ENCODE peak calls at places on chromosomes 11 and 22, in six cellular contexts. V is ovary, P is HepG2, Z is bronchial epithelial cell, R is left lung, X is mucosa of descending colon. K is an unnamed sample.

GRCh38 chr11:10122337-10123197 is 171.5 kb downstream of the SBF2 start:
- DNase-seq in R (no peak), Z (peak), V (no peak), P (no peak), X (no peak), K (no peak)

GRCh38 chr11:64643258-64643881 is 52.4 kb downstream of the SLC22A12 start:
- DNase-seq in Z (no peak), P (no peak), X (no peak), V (peak), R (no peak), K (peak)

GRCh38 chr11:83282084-83282716 is 4.0 kb downstream of the CCDC90B start:
- DNase-seq in Z (no peak), X (no peak), R (no peak), P (no peak), V (no peak), K (no peak)

GRCh38 chr22:22219140-22219996 is 25.2 kb upstream of the VPREB1 start:
- DNase-seq in Z (no peak), V (no peak), R (no peak), P (no peak), X (no peak), K (no peak)

GRCh38 chr11:92340839-92341238 is 116.2 kb downstream of the FAT3 start:
- DNase-seq in Z (peak), R (no peak), P (peak), X (no peak), V (no peak), K (peak)

GRCh38 chr22:27318516-27318915 is 483.0 kb downstream of the MN1 start:
- DNase-seq in R (no peak), P (no peak), X (no peak), Z (peak), V (peak), K (peak)

GRCh38 chr11:13880719-13881118 is 81.8 kb upstream of the SPON1 start:
- DNase-seq in Z (peak), X (no peak), V (no peak), P (no peak), R (no peak), K (no peak)

GRCh38 chr11:134999490-135000066 is 587.5 kb upstream of the B3GAT1 start:
- DNase-seq in R (no peak), P (no peak), V (no peak), X (no peak), Z (no peak), K (no peak)

GRCh38 chr11:88384004-88384677 is 46.6 kb upstream of the CTSC start:
- DNase-seq in V (no peak), P (no peak), Z (peak), R (no peak), X (no peak), K (no peak)

GRCh38 chr11:1948389-1948788 is 1.3 kb downstream of the MRPL23 start:
- DNase-seq in V (peak), X (peak), P (no peak), R (no peak), Z (no peak), K (no peak)

GRCh38 chr11:59719556-59719955 is 5.9 kb upstream of the OR10V1 start:
- DNase-seq in R (no peak), Z (no peak), X (no peak), P (no peak), V (no peak), K (no peak)

GRCh38 chr11:34175284-34176019 is 70.0 kb downstream of the NAT10 start:
- DNase-seq in R (no peak), P (no peak), Z (no peak), X (no peak), V (no peak), K (no peak)
- H3K4me3 ChIP-seq in R (no peak), P (no peak), Z (no peak), X (no peak), V (no peak), K (no peak)

DNA sequence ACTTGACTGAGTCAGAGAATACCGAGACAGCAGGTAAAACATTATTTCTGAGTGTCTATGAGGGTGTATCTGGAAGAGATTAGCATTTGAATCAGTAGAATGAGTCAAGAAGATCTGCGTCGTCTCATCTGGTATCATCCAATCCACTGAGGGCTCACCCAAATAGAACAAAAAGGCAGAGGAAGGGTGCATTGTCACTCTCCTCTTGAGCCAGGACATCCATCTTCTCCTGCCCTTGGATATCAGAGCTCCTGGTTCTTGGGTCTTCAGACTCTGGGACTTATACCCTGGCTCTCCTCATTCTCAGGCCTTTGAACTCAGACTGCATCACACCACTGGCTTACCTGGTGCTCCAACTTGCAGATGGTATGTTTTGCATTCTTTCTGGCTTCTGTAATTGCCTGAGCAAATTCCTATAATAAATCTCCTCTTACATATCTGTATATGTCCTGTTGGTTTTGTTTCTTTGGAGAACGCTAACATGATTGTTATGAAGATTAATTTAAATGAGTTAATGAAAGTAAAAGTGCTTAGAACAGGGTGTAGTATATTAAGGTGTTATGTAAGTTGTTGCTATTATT is 49.3 kb downstream of the ME3 start:
- DNase-seq in R (no peak), X (no peak), Z (peak), P (no peak), V (no peak), K (peak)
- H3K4me3 ChIP-seq in R (no peak), X (no peak), Z (no peak), P (no peak), V (no peak), K (no peak)

GRCh38 chr11:61119055-61119454 is 16.8 kb downstream of the CD5 start:
- DNase-seq in P (no peak), Z (no peak), V (no peak), R (no peak), X (no peak), K (no peak)

GRCh38 chr11:61121917-61122316 is 19.6 kb downstream of the CD5 start:
- DNase-seq in X (no peak), V (no peak), Z (peak), P (no peak), R (no peak), K (no peak)

GRCh38 chr11:61120865-61121831 is 18.9 kb downstream of the CD5 start:
- DNase-seq in P (no peak), V (peak), R (no peak), X (no peak), Z (peak), K (no peak)

GRCh38 chr11:61119571-61119970 is 17.3 kb downstream of the CD5 start:
- DNase-seq in V (no peak), Z (no peak), P (no peak), R (no peak), X (no peak), K (no peak)

GRCh38 chr11:61120099-61120864 is 18.0 kb downstream of the CD5 start:
- DNase-seq in R (no peak), P (no peak), V (no peak), Z (no peak), X (no peak), K (no peak)
- H3K4me3 ChIP-seq in R (no peak), P (no peak), V (no peak), Z (no peak), X (no peak), K (no peak)

GRCh38 chr22:19757985-19758895 is 2.3 kb upstream of the TBX1 start:
- DNase-seq in Z (no peak), V (no peak), P (no peak), R (peak), X (no peak), K (no peak)

GRCh38 chr22:19758896-19759458 is 1.6 kb upstream of the TBX1 start:
- DNase-seq in Z (no peak), V (no peak), R (no peak), P (no peak), X (no peak), K (no peak)

GRCh38 chr22:19756288-19757128 is 4.1 kb upstream of the TBX1 start:
- DNase-seq in P (peak), R (peak), Z (peak), X (no peak), V (no peak), K (peak)

GRCh38 chr22:19755722-19756287 is 4.8 kb upstream of the TBX1 start:
- DNase-seq in P (no peak), V (no peak), Z (no peak), R (no peak), X (no peak), K (no peak)

GRCh38 chr22:19757140-19757984 is 3.2 kb upstream of the TBX1 start:
- DNase-seq in Z (no peak), R (no peak), X (no peak), V (no peak), P (no peak), K (peak)
- H3K4me3 ChIP-seq in Z (peak), R (peak), X (no peak), V (no peak), P (peak), K (peak)

GRCh38 chr11:128735935-128736610 is 42.2 kb downstream of the FLI1 start:
- DNase-seq in P (no peak), X (no peak), Z (no peak), V (no peak), R (no peak), K (peak)

GRCh38 chr11:128733440-128734115 is 39.7 kb downstream of the FLI1 start:
- DNase-seq in V (no peak), P (no peak), X (no peak), R (no peak), Z (no peak), K (no peak)

GRCh38 chr11:128737704-128738103 is 43.8 kb downstream of the FLI1 start:
- DNase-seq in X (no peak), R (no peak), Z (no peak), V (no peak), P (no peak), K (no peak)

GRCh38 chr11:128732471-128733277 is 38.8 kb downstream of the FLI1 start:
- DNase-seq in P (no peak), X (no peak), V (no peak), Z (no peak), R (no peak), K (no peak)

GRCh38 chr11:128734439-128735224 is 40.8 kb downstream of the FLI1 start:
- DNase-seq in V (no peak), P (no peak), X (peak), Z (no peak), R (peak), K (no peak)
- H3K4me3 ChIP-seq in V (no peak), P (no peak), X (no peak), Z (no peak), R (no peak), K (no peak)

DNA sequence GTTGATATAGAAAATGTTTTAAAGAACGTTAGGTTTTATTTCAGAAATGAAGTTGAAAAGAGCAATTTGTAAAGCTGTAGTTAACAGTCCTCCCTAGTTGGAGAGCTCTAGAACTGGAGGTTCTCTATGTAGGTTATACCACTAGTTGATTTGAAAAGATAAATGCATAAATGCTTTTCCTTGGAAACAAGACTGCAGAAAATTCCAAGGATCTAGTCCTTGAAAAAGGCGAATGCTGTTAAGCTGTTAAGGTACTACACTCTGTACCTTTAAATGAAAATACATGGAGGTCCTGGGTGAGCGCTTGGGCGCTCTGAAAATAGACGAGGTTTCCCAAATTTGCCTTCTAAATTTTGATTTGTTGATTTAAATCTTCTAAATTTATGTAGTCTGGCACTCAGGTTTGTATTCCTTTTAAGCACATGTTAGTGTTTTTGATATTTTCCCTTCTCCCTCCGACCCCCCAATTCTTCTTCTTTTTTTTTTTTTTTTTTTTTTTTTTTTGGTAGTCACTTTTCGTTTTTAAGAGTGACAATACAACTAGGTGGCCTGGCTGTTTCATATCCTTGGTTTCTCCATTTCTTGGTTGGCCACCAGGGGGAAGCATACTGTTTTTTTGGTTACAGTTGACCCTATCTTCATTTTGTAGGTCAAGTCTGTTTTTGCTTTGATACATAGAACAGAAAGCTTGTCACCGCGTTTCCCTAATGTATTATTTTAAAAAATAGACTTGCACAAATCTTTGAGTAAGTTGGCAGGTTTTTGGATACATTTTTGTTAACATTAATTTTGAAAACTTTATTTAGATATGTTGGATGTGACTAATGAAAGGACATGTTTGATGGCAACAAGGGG is 2.7 kb downstream of the NCR3LG1 start:
- DNase-seq in Z (peak), V (no peak), X (no peak), R (no peak), P (peak), K (peak)
- H3K4me3 ChIP-seq in Z (peak), V (peak), X (no peak), R (peak), P (peak), K (peak)